ENCODE peak calls at places on chromosomes 16 and 17, in eight cellular contexts. C, E, K, W, P, A, J and O are unnamed samples.

GRCh38 chr17:74408830-74409229 is 23.1 kb upstream of the GPRC5C start:
- DNase-seq in J (no peak), E (no peak), W (no peak), C (no peak), A (no peak), P (no peak), K (no peak), O (no peak)

GRCh38 chr16:9061358-9061813 is 30.1 kb upstream of the HAPSTR1 start:
- DNase-seq in J (peak), P (no peak), C (peak), W (no peak), E (no peak), K (no peak), A (no peak), O (no peak)

GRCh38 chr16:68642436-68643064 is 2.6 kb upstream of the CDH3 start:
- DNase-seq in P (no peak), J (no peak), E (no peak), W (no peak), K (no peak), C (no peak), A (no peak), O (no peak)

GRCh38 chr16:31130336-31130812 is 5.2 kb downstream of the PRSS8 start:
- DNase-seq in C (no peak), A (no peak), E (no peak), W (no peak), P (no peak), K (no peak), J (no peak), O (no peak)

GRCh38 chr16:1063728-1064127 is 8.8 kb upstream of the SSTR5 start:
- DNase-seq in A (no peak), K (no peak), E (no peak), W (no peak), J (no peak), P (no peak), C (no peak), O (no peak)

GRCh38 chr16:49620158-49620867 is 235.6 kb downstream of the ZNF423 start:
- DNase-seq in K (no peak), J (no peak), P (peak), A (peak), C (peak), W (peak), E (no peak), O (no peak)

GRCh38 chr17:21678451-21679081 is 13.8 kb upstream of the KCNJ18 start:
- DNase-seq in K (no peak), E (no peak), J (no peak), C (no peak), A (peak), P (no peak), W (no peak), O (no peak)

GRCh38 chr17:59329558-59330313 is 1.7 kb upstream of the YPEL2 start:
- DNase-seq in A (peak), W (peak), C (peak), E (no peak), J (peak), P (peak), K (no peak), O (peak)

GRCh38 chr16:69613283-69614154 is 47.8 kb downstream of the NFAT5 start:
- DNase-seq in E (no peak), J (peak), W (no peak), K (no peak), P (peak), A (no peak), C (no peak), O (no peak)

GRCh38 chr16:67663151-67663876 is 2.6 kb downstream of the PARD6A start:
- DNase-seq in K (no peak), C (no peak), W (peak), E (no peak), J (no peak), A (no peak), P (no peak), O (no peak)

GRCh38 chr17:75288784-75289121 is 480 bp downstream of the SLC25A19 start:
- DNase-seq in A (peak), E (peak), J (peak), W (peak), C (no peak), K (no peak), P (no peak), O (peak)

GRCh38 chr16:2033057-2033911 is 6.6 kb downstream of the NHERF2 start:
- DNase-seq in A (peak), E (no peak), J (no peak), C (peak), W (no peak), K (no peak), P (peak), O (peak)

GRCh38 chr17:50055055-50055425 is 870 bp upstream of the ITGA3 start:
- DNase-seq in P (no peak), C (no peak), J (no peak), E (peak), K (no peak), A (no peak), W (no peak), O (no peak)

GRCh38 chr16:69709456-69710084 is 16.8 kb downstream of the NQO1 start:
- DNase-seq in J (peak), E (no peak), K (no peak), C (no peak), A (no peak), P (peak), W (peak), O (peak)

GRCh38 chr16:89146211-89147005 is 25.1 kb upstream of the CDH15 start:
- DNase-seq in W (no peak), P (no peak), K (no peak), E (no peak), A (peak), C (no peak), J (no peak), O (no peak)

GRCh38 chr16:76729525-76729924 is 452.3 kb downstream of the CNTNAP4 start:
- DNase-seq in E (no peak), A (no peak), C (no peak), J (no peak), W (no peak), P (no peak), K (no peak), O (peak)